ENCODE peak calls at places on chromosomes 5 and 9, in six cellular contexts. One of them, this sample, is unnamed.

GRCh38 chr5:141641634-141642278 is 5.0 kb downstream of the RELL2 start:
- DNase-seq in esophagus muscularis mucosa: no peak
- DNase-seq in mammary epithelial cell: peak
- DNase-seq in CD8-positive, alpha-beta T cell: no peak
- DNase-seq in cardiac muscle cell: peak
- DNase-seq in prostate gland: no peak
- DNase-seq in this sample: no peak

GRCh38 chr9:70749066-70749465 is 334.6 kb upstream of the KLF9 start:
- DNase-seq in esophagus muscularis mucosa: no peak
- DNase-seq in mammary epithelial cell: no peak
- DNase-seq in CD8-positive, alpha-beta T cell: no peak
- DNase-seq in cardiac muscle cell: no peak
- DNase-seq in prostate gland: no peak
- DNase-seq in this sample: no peak

GRCh38 chr9:125376261-125377226 is 114.9 kb downstream of the GAPVD1 start:
- DNase-seq in esophagus muscularis mucosa: no peak
- DNase-seq in mammary epithelial cell: no peak
- DNase-seq in CD8-positive, alpha-beta T cell: no peak
- DNase-seq in cardiac muscle cell: no peak
- DNase-seq in prostate gland: no peak
- DNase-seq in this sample: no peak

GRCh38 chr5:65062684-65063083 is 294.0 kb downstream of the CWC27 start:
- DNase-seq in esophagus muscularis mucosa: peak
- DNase-seq in mammary epithelial cell: peak
- DNase-seq in CD8-positive, alpha-beta T cell: no peak
- DNase-seq in cardiac muscle cell: peak
- DNase-seq in prostate gland: no peak
- DNase-seq in this sample: no peak

GRCh38 chr9:89657765-89658164 is 53.0 kb downstream of the GADD45G start:
- DNase-seq in esophagus muscularis mucosa: no peak
- DNase-seq in mammary epithelial cell: no peak
- DNase-seq in CD8-positive, alpha-beta T cell: no peak
- DNase-seq in cardiac muscle cell: no peak
- DNase-seq in prostate gland: no peak
- DNase-seq in this sample: no peak

GRCh38 chr9:4145482-4145881 is 154.4 kb downstream of the GLIS3 start:
- DNase-seq in esophagus muscularis mucosa: peak
- DNase-seq in mammary epithelial cell: no peak
- DNase-seq in CD8-positive, alpha-beta T cell: no peak
- DNase-seq in cardiac muscle cell: peak
- DNase-seq in prostate gland: no peak
- DNase-seq in this sample: no peak

GRCh38 chr9:28779240-28779639 is 1206.0 kb upstream of the C9orf72 start:
- DNase-seq in esophagus muscularis mucosa: no peak
- DNase-seq in mammary epithelial cell: peak
- DNase-seq in CD8-positive, alpha-beta T cell: no peak
- DNase-seq in cardiac muscle cell: peak
- DNase-seq in prostate gland: no peak
- DNase-seq in this sample: no peak

GRCh38 chr9:68949271-68950000 is 64.5 kb downstream of the PRKACG start:
- DNase-seq in esophagus muscularis mucosa: no peak
- DNase-seq in mammary epithelial cell: peak
- DNase-seq in CD8-positive, alpha-beta T cell: peak
- DNase-seq in cardiac muscle cell: peak
- DNase-seq in prostate gland: peak
- DNase-seq in this sample: no peak

GRCh38 chr5:24142346-24142745 is 502.4 kb downstream of the CDH10 start:
- DNase-seq in esophagus muscularis mucosa: no peak
- DNase-seq in mammary epithelial cell: no peak
- DNase-seq in CD8-positive, alpha-beta T cell: no peak
- DNase-seq in cardiac muscle cell: no peak
- DNase-seq in prostate gland: no peak
- DNase-seq in this sample: no peak

GRCh38 chr5:159825551-159826051 is 90.7 kb upstream of the ADRA1B start:
- DNase-seq in esophagus muscularis mucosa: peak
- DNase-seq in mammary epithelial cell: peak
- DNase-seq in CD8-positive, alpha-beta T cell: no peak
- DNase-seq in cardiac muscle cell: peak
- DNase-seq in prostate gland: no peak
- DNase-seq in this sample: peak

GRCh38 chr5:44536650-44537260 is 147.5 kb upstream of the FGF10 start:
- DNase-seq in esophagus muscularis mucosa: no peak
- DNase-seq in mammary epithelial cell: peak
- DNase-seq in CD8-positive, alpha-beta T cell: no peak
- DNase-seq in cardiac muscle cell: peak
- DNase-seq in prostate gland: no peak
- DNase-seq in this sample: peak

GRCh38 chr9:77386187-77386586 is 208.9 kb downstream of the VPS13A start:
- DNase-seq in esophagus muscularis mucosa: no peak
- DNase-seq in mammary epithelial cell: no peak
- DNase-seq in CD8-positive, alpha-beta T cell: no peak
- DNase-seq in cardiac muscle cell: no peak
- DNase-seq in prostate gland: no peak
- DNase-seq in this sample: no peak

GRCh38 chr9:137070906-137071275 is 534 bp upstream of the SAPCD2 start:
- DNase-seq in esophagus muscularis mucosa: no peak
- DNase-seq in mammary epithelial cell: no peak
- DNase-seq in CD8-positive, alpha-beta T cell: no peak
- DNase-seq in cardiac muscle cell: no peak
- DNase-seq in prostate gland: no peak
- DNase-seq in this sample: no peak

GRCh38 chr9:129166962-129167557 is 11.0 kb downstream of the IER5L start:
- DNase-seq in esophagus muscularis mucosa: peak
- DNase-seq in mammary epithelial cell: peak
- DNase-seq in CD8-positive, alpha-beta T cell: peak
- DNase-seq in cardiac muscle cell: peak
- DNase-seq in prostate gland: peak
- DNase-seq in this sample: peak

GRCh38 chr9:34403554-34404380 is 27.1 kb upstream of the MYORG start:
- DNase-seq in esophagus muscularis mucosa: no peak
- DNase-seq in mammary epithelial cell: peak
- DNase-seq in CD8-positive, alpha-beta T cell: peak
- DNase-seq in cardiac muscle cell: peak
- DNase-seq in prostate gland: peak
- DNase-seq in this sample: peak

GRCh38 chr5:170536498-170536897 is 32.7 kb downstream of the KCNIP1 start:
- DNase-seq in esophagus muscularis mucosa: no peak
- DNase-seq in mammary epithelial cell: no peak
- DNase-seq in CD8-positive, alpha-beta T cell: no peak
- DNase-seq in cardiac muscle cell: no peak
- DNase-seq in prostate gland: no peak
- DNase-seq in this sample: no peak

GRCh38 chr5:63255609-63256008 is 677.0 kb downstream of the LRRC70 start:
- DNase-seq in esophagus muscularis mucosa: no peak
- DNase-seq in mammary epithelial cell: no peak
- DNase-seq in CD8-positive, alpha-beta T cell: no peak
- DNase-seq in cardiac muscle cell: no peak
- DNase-seq in prostate gland: no peak
- DNase-seq in this sample: no peak

GRCh38 chr5:88643315-88643714 is 239.7 kb downstream of the MEF2C start:
- DNase-seq in esophagus muscularis mucosa: no peak
- DNase-seq in mammary epithelial cell: no peak
- DNase-seq in CD8-positive, alpha-beta T cell: no peak
- DNase-seq in cardiac muscle cell: no peak
- DNase-seq in prostate gland: no peak
- DNase-seq in this sample: no peak

DNA sequence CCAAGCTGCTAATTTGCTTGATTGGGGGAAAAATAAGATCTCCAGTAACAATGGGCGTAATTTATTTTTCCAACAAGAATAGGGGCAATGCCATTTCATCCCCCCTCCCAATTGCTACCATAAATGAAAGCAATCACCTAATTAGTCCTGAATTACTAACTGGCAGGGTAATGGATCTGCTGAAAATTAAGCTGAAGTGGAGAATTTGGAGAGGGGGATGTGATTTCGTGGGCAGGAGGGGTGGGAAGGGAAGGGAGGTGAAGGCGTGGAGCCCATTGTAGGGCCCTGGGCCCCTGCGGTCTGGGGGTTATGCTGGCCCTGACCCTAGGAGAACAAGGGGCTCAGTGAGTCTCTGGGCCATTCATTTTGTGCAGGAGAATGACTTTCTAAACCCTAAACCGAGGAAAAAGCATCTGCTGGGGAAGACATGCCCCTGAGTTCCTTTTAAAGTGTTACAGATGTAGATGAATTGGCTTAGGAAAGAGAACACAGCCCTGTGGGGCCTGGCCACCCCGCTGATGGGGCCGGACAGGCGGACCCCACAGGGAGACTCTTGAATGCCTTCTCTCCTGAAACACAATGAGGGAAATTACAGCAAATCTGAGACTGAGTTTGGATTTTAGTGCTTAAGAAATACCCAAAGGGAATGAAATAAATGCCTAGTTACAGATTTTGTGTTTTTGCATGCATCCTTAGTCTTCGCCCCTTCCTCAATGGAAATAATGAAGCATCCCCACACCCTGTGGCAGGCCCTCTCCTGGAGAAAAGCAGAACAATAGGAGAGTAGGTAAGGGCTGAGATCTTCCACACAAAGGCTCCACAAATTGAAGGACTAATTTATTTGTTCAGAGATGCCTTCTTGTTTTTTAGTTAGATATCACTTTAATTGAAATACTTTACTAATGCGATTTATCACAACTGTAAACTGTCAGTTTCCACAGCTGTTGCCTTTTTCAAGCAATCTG is 143.2 kb downstream of the PSAT1 start:
- DNase-seq in esophagus muscularis mucosa: no peak
- DNase-seq in mammary epithelial cell: no peak
- DNase-seq in CD8-positive, alpha-beta T cell: no peak
- DNase-seq in cardiac muscle cell: no peak
- DNase-seq in prostate gland: no peak
- DNase-seq in this sample: no peak
- H3K4me3 ChIP-seq in esophagus muscularis mucosa: no peak
- H3K4me3 ChIP-seq in mammary epithelial cell: no peak
- H3K4me3 ChIP-seq in CD8-positive, alpha-beta T cell: no peak
- H3K4me3 ChIP-seq in cardiac muscle cell: no peak
- H3K4me3 ChIP-seq in prostate gland: no peak
- H3K4me3 ChIP-seq in this sample: no peak

GRCh38 chr9:2023042-2023441 is 7.9 kb downstream of the SMARCA2 start:
- DNase-seq in esophagus muscularis mucosa: no peak
- DNase-seq in mammary epithelial cell: no peak
- DNase-seq in CD8-positive, alpha-beta T cell: no peak
- DNase-seq in cardiac muscle cell: no peak
- DNase-seq in prostate gland: no peak
- DNase-seq in this sample: no peak
- H3K4me3 ChIP-seq in esophagus muscularis mucosa: peak
- H3K4me3 ChIP-seq in mammary epithelial cell: no peak
- H3K4me3 ChIP-seq in CD8-positive, alpha-beta T cell: peak
- H3K4me3 ChIP-seq in cardiac muscle cell: no peak
- H3K4me3 ChIP-seq in prostate gland: no peak
- H3K4me3 ChIP-seq in this sample: no peak

GRCh38 chr5:52841114-52841513 is 53.4 kb downstream of the ITGA1 start:
- DNase-seq in esophagus muscularis mucosa: no peak
- DNase-seq in mammary epithelial cell: no peak
- DNase-seq in CD8-positive, alpha-beta T cell: no peak
- DNase-seq in cardiac muscle cell: no peak
- DNase-seq in prostate gland: no peak
- DNase-seq in this sample: no peak

GRCh38 chr5:52838306-52839015 is 50.7 kb downstream of the ITGA1 start:
- DNase-seq in esophagus muscularis mucosa: no peak
- DNase-seq in mammary epithelial cell: no peak
- DNase-seq in CD8-positive, alpha-beta T cell: no peak
- DNase-seq in cardiac muscle cell: no peak
- DNase-seq in prostate gland: no peak
- DNase-seq in this sample: no peak

GRCh38 chr5:52842111-52842510 is 54.4 kb downstream of the ITGA1 start:
- DNase-seq in esophagus muscularis mucosa: no peak
- DNase-seq in mammary epithelial cell: no peak
- DNase-seq in CD8-positive, alpha-beta T cell: no peak
- DNase-seq in cardiac muscle cell: no peak
- DNase-seq in prostate gland: no peak
- DNase-seq in this sample: no peak

GRCh38 chr5:52839285-52839684 is 51.6 kb downstream of the ITGA1 start:
- DNase-seq in esophagus muscularis mucosa: no peak
- DNase-seq in mammary epithelial cell: no peak
- DNase-seq in CD8-positive, alpha-beta T cell: no peak
- DNase-seq in cardiac muscle cell: no peak
- DNase-seq in prostate gland: no peak
- DNase-seq in this sample: no peak

GRCh38 chr5:52840286-52841050 is 52.8 kb downstream of the ITGA1 start:
- DNase-seq in esophagus muscularis mucosa: no peak
- DNase-seq in mammary epithelial cell: no peak
- DNase-seq in CD8-positive, alpha-beta T cell: no peak
- DNase-seq in cardiac muscle cell: peak
- DNase-seq in prostate gland: no peak
- DNase-seq in this sample: no peak
- H3K4me3 ChIP-seq in esophagus muscularis mucosa: peak
- H3K4me3 ChIP-seq in mammary epithelial cell: no peak
- H3K4me3 ChIP-seq in CD8-positive, alpha-beta T cell: no peak
- H3K4me3 ChIP-seq in cardiac muscle cell: no peak
- H3K4me3 ChIP-seq in prostate gland: no peak
- H3K4me3 ChIP-seq in this sample: no peak

DNA sequence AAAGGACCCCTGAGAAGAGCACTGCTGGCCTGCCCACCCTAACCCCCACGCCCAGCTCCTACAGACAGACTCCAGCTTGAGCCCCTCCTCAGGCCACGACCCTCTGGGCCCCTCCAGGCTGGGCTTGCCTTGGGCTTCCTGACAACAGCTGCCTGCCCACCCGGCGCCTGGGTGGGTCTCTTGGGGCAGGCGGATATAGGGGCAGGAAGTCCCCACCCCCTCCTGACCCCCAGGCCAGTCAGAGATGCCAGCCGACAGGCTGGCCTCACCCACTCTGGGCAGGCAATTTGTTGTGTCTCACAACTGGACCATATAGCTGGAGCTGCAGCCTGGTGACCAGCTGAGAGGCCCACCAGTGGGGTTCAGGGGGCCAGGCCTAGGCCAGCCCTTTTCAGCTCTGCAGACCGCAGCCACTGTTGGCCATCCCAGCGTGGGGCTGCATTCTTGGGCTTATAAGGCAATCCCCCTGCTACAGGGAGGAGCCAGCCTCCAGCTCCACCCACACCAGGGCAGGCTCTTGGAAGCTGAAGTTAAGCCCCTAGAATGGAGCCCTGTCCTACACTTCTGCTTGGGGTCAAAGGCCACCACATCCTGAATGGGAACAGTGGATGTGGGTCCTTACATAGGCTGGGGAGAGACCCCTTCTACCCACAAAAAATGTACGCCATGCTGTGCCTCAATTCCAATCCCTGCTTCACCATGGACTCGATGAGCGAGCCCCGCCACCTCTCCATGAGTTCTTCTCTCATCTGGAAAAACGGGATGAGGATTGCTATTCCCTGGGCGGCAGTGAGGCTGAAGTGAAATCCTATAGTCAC is 2.0 kb downstream of the PDLIM7 start:
- DNase-seq in esophagus muscularis mucosa: no peak
- DNase-seq in mammary epithelial cell: peak
- DNase-seq in CD8-positive, alpha-beta T cell: no peak
- DNase-seq in cardiac muscle cell: peak
- DNase-seq in prostate gland: no peak
- DNase-seq in this sample: no peak
- H3K4me3 ChIP-seq in esophagus muscularis mucosa: peak
- H3K4me3 ChIP-seq in mammary epithelial cell: no peak
- H3K4me3 ChIP-seq in CD8-positive, alpha-beta T cell: no peak
- H3K4me3 ChIP-seq in cardiac muscle cell: peak
- H3K4me3 ChIP-seq in prostate gland: peak
- H3K4me3 ChIP-seq in this sample: no peak

GRCh38 chr5:3600106-3600997 is 4.7 kb downstream of the IRX1 start:
- DNase-seq in esophagus muscularis mucosa: no peak
- DNase-seq in mammary epithelial cell: peak
- DNase-seq in CD8-positive, alpha-beta T cell: no peak
- DNase-seq in cardiac muscle cell: no peak
- DNase-seq in prostate gland: no peak
- DNase-seq in this sample: no peak
- H3K4me3 ChIP-seq in esophagus muscularis mucosa: peak
- H3K4me3 ChIP-seq in mammary epithelial cell: peak
- H3K4me3 ChIP-seq in CD8-positive, alpha-beta T cell: no peak
- H3K4me3 ChIP-seq in cardiac muscle cell: peak
- H3K4me3 ChIP-seq in prostate gland: no peak
- H3K4me3 ChIP-seq in this sample: no peak